ENCODE peak calls at places on chromosomes 4 and X, in five cellular contexts. R is iris pigment epithelial cell; N is ELR; S is activated CD4-positive, alpha-beta T cell treated with anti-CD3 and anti-CD28 coated beads for 24 hours; W is Calu3. Z is an unnamed sample.

GRCh38 chr4:42750091-42750490 is 93.2 kb upstream of the ATP8A1 start:
- DNase-seq in R (no peak), N (no peak), S (no peak), W (no peak), Z (no peak)

GRCh38 chr4:177442623-177443155 is 452 bp upstream of the AGA start:
- DNase-seq in R (peak), N (peak), S (no peak), W (no peak), Z (no peak)

GRCh38 chr4:75924309-75924708 is 16.5 kb downstream of the NAAA start:
- DNase-seq in R (peak), N (no peak), S (no peak), W (no peak), Z (no peak)

GRCh38 chr4:4395849-4396627 is 9.1 kb downstream of the NSG1 start:
- DNase-seq in R (peak), N (no peak), S (no peak), W (no peak), Z (no peak)

GRCh38 chrX:17552251-17552650 is 177.3 kb downstream of the NHS start:
- DNase-seq in R (peak), N (peak), S (no peak), W (no peak), Z (no peak)

GRCh38 chr4:158891256-158891655 is 122.4 kb downstream of the FNIP2 start:
- DNase-seq in R (no peak), N (no peak), S (no peak), W (no peak), Z (no peak)

GRCh38 chrX:74179071-74179470 is 124.9 kb upstream of the ZCCHC13 start:
- DNase-seq in R (peak), N (peak), S (no peak), W (no peak), Z (no peak)

GRCh38 chrX:53088136-53088974 is 5.6 kb upstream of the KANTR start:
- DNase-seq in R (peak), N (peak), S (peak), W (no peak), Z (peak)

GRCh38 chr4:6506616-6507140 is 34.3 kb upstream of the PPP2R2C start:
- DNase-seq in R (no peak), N (no peak), S (no peak), W (no peak), Z (no peak)

GRCh38 chrX:38260231-38260630 is 39.6 kb upstream of the SRPX start:
- DNase-seq in R (peak), N (peak), S (no peak), W (peak), Z (no peak)

GRCh38 chr4:84238247-84239090 is 260.6 kb downstream of the NKX6-1 start:
- DNase-seq in R (peak), N (peak), S (no peak), W (no peak), Z (no peak)

GRCh38 chrX:66035667-66036066 is 4.2 kb downstream of the VSIG4 start:
- DNase-seq in R (no peak), N (no peak), S (no peak), W (no peak), Z (no peak)

GRCh38 chr4:15109583-15109982 is 107.3 kb downstream of the CPEB2 start:
- DNase-seq in R (no peak), N (no peak), S (no peak), W (no peak), Z (no peak)

GRCh38 chrX:45714864-45715263 is 514.2 kb upstream of the DIPK2B start:
- DNase-seq in R (peak), N (peak), S (no peak), W (no peak), Z (no peak)

GRCh38 chr4:181905708-181906107 is 337.5 kb upstream of the TENM3 start:
- DNase-seq in R (no peak), N (no peak), S (no peak), W (no peak), Z (no peak)

GRCh38 chrX:112738347-112739033 is 58.8 kb upstream of the LHFPL1 start:
- DNase-seq in R (no peak), N (no peak), S (no peak), W (no peak), Z (no peak)